ENCODE peak calls at places on chromosomes 5 and 9, in ten cellular contexts. E is activated CD8-positive, alpha-beta T cell treated with anti-CD3 and anti-CD28 coated beads for 36 hours; G is HCT116; O is small intestine; U is GM12891; F is endodermal cell; Y is NCI-H146; L is EL; Q is chondrocyte; T is NCI-H510A treated with DMSO at 0.1 percent for 48 hours. H is an unnamed sample.

GRCh38 chr5:87403409-87403808 is 9.3 kb downstream of the CCNH start:
- DNase-seq in L (no peak), T (no peak), O (no peak), U (no peak), E (peak; percentile 5), Q (no peak), Y (no peak), F (no peak), G (no peak), H (no peak)

GRCh38 chr5:108762660-108763059 is 15.0 kb downstream of the FER start:
- DNase-seq in T (no peak), Y (no peak), O (no peak), U (no peak), E (no peak), G (no peak), Q (no peak), L (no peak), F (no peak), H (no peak)

GRCh38 chr9:17795708-17796107 is 216.8 kb downstream of the SH3GL2 start:
- DNase-seq in T (no peak), Q (no peak), U (no peak), Y (no peak), E (peak; percentile 3), O (no peak), L (no peak), F (no peak), G (no peak), H (no peak)

GRCh38 chr5:178551059-178551458 is 39.1 kb downstream of the COL23A1 start:
- DNase-seq in L (peak; percentile 7), Q (no peak), G (peak; percentile 12), U (no peak), Y (no peak), F (no peak), E (no peak), O (peak; percentile 26), T (no peak), H (no peak)

GRCh38 chr5:8884029-8884428 is 661.8 kb downstream of the SEMA5A start:
- DNase-seq in T (no peak), Q (no peak), L (no peak), F (no peak), U (no peak), G (no peak), E (no peak), O (no peak), Y (no peak), H (no peak)

GRCh38 chr9:121154782-121155181 is 46.9 kb downstream of the RAB14 start:
- DNase-seq in Q (no peak), F (no peak), O (no peak), Y (no peak), G (peak; percentile 46), E (no peak), U (no peak), L (no peak), T (no peak), H (no peak)

GRCh38 chr5:122585111-122585415 is 189.8 kb upstream of the SNX2 start:
- DNase-seq in T (no peak), E (no peak), L (no peak), Q (no peak), Y (no peak), G (no peak), O (no peak), F (no peak), U (no peak), H (no peak)

GRCh38 chr5:10741661-10742060 is 19.4 kb downstream of the DAP start:
- DNase-seq in G (no peak), U (no peak), T (no peak), Y (no peak), F (no peak), L (no peak), E (no peak), O (no peak), Q (no peak), H (no peak)

GRCh38 chr5:151571270-151572173 is 19.6 kb downstream of the FAT2 start:
- DNase-seq in L (no peak), U (no peak), Y (peak; percentile 32), T (peak; percentile 8), F (peak; percentile 54), Q (no peak), E (no peak), G (no peak), O (no peak), H (no peak)

GRCh38 chr9:82810902-82811301 is 252.0 kb downstream of the RASEF start:
- DNase-seq in T (peak; percentile 6), Q (no peak), F (peak; percentile 82), U (no peak), G (peak; percentile 59), O (no peak), E (peak; percentile 2), L (peak; percentile 47), Y (peak; percentile 12), H (no peak)

GRCh38 chr5:95163079-95163478 is 121.8 kb downstream of the MCTP1 start:
- DNase-seq in U (no peak), T (peak; percentile 45), Y (peak; percentile 85), O (no peak), G (no peak), L (no peak), F (no peak), Q (no peak), E (no peak), H (no peak)